ENCODE peak calls at places on chromosomes 5 and 9, in five cellular contexts. U is GM23248; S is naive thymus-derived CD4-positive, alpha-beta T cell; F is AG04450; B is PC-3. I is an unnamed sample.

GRCh38 chr5:40616791-40617190 is 62.9 kb upstream of the PTGER4 start:
- DNase-seq in U (no peak), S (no peak), F (no peak), B (no peak), I (no peak)

GRCh38 chr5:3875144-3875543 is 279.5 kb downstream of the IRX1 start:
- DNase-seq in U (no peak), S (no peak), F (no peak), B (no peak), I (no peak)

GRCh38 chr9:38083858-38084555 is 15.0 kb upstream of the SHB start:
- DNase-seq in U (peak; percentile 22), S (no peak), F (no peak), B (peak; percentile 57), I (no peak)

GRCh38 chr5:178305801-178306200 is 73.2 kb upstream of the PHYKPL start:
- DNase-seq in U (no peak), S (no peak), F (no peak), B (no peak), I (no peak)

GRCh38 chr5:170313344-170313743 is 15.8 kb upstream of the LCP2 start:
- DNase-seq in U (no peak), S (no peak), F (no peak), B (no peak), I (no peak)

GRCh38 chr5:63217422-63217821 is 638.8 kb downstream of the LRRC70 start:
- DNase-seq in U (no peak), S (no peak), F (no peak), B (no peak), I (no peak)

GRCh38 chr5:163360681-163361080 is 76.7 kb upstream of the CCNG1 start:
- DNase-seq in U (no peak), S (no peak), F (no peak), B (no peak), I (no peak)

GRCh38 chr5:140113180-140113698 is 670 bp upstream of the PURA start:
- DNase-seq in U (peak; percentile 39), S (peak; percentile 13), F (no peak), B (no peak), I (no peak)

GRCh38 chr9:97502222-97502983 is 937 bp downstream of the TMOD1 start:
- DNase-seq in U (no peak), S (no peak), F (no peak), B (no peak), I (no peak)

GRCh38 chr5:149011084-149011483 is 51.8 kb downstream of the SH3TC2 start:
- DNase-seq in U (no peak), S (no peak), F (no peak), B (peak; percentile 100), I (no peak)

GRCh38 chr9:126502417-126503332 is 111.1 kb upstream of the LMX1B start:
- DNase-seq in U (no peak), S (no peak), F (no peak), B (no peak), I (no peak)

GRCh38 chr5:1974501-1975405 is 92.0 kb upstream of the IRX4 start:
- DNase-seq in U (no peak), S (no peak), F (no peak), B (no peak), I (no peak)

GRCh38 chr5:66454186-66455078 is 141.8 kb upstream of the MAST4 start:
- DNase-seq in U (peak; percentile 68), S (no peak), F (no peak), B (no peak), I (no peak)

GRCh38 chr5:34656001-34656699 is at the start of gene RAI14:
- DNase-seq in U (peak; percentile 91), S (peak; percentile 14), F (peak; percentile 68), B (peak; percentile 86), I (no peak)

GRCh38 chr5:157266286-157267007 is 524 bp downstream of the CYFIP2 start:
- DNase-seq in U (peak; percentile 8), S (peak; percentile 40), F (no peak), B (peak; percentile 65), I (no peak)

GRCh38 chr5:168652516-168652915 is 73.3 kb upstream of the PANK3 start:
- DNase-seq in U (no peak), S (no peak), F (no peak), B (peak; percentile 27), I (no peak)

GRCh38 chr5:42949348-42950090 is 90.6 kb downstream of the ANXA2R start:
- DNase-seq in U (peak; percentile 89), S (peak; percentile 36), F (peak; percentile 44), B (peak; percentile 93), I (no peak)

GRCh38 chr5:168651654-168652053 is 72.5 kb upstream of the PANK3 start:
- DNase-seq in U (peak; percentile 84), S (no peak), F (no peak), B (peak; percentile 90), I (no peak)

GRCh38 chr5:15704397-15704947 is 204.5 kb downstream of the FBXL7 start:
- DNase-seq in U (peak; percentile 75), S (no peak), F (no peak), B (no peak), I (no peak)
- H3K27ac ChIP-seq in U (peak overlapping the region; percentile 72), S (no peak overlapping the region), F (no peak overlapping the region), B (no peak overlapping the region), I (no peak overlapping the region)

DNA sequence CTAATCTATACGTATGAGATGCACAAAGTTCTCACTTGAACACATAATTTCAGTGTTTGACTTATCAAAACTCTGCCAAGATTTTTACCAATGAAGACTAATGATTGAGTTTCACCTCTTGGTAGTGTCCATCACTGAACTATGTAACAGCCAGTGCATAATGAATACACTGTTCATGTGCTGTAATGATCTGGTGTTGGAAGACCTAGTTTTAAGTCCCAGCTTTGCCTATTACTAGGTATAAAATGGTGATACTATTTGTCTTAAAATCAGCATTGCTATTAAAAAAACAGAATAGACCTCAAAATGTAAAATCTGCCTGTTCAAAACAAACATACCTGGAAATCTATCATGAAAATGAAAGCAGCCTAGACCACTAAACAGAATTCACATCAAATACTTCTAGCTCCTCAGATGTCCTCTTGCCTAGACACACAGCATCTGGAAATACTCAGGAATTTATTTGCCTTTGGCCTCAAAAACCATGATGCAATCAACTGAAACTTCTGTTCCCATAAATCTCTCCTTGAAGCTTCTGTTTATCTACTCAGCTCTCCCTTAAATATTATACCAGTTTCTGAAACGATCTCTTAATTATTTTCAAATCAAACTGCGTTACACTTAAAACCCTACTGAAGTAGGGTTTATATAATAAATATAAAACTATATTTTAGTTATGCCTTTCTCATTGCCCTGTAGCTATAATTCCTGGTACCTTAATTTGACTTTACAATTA is 38.1 kb downstream of the MRPS27 start:
- DNase-seq in U (peak; percentile 80), S (no peak), F (peak; percentile 74), B (no peak), I (no peak)
- H3K27ac ChIP-seq in U (peak overlapping the region; percentile 62), S (no peak overlapping the region), F (no peak overlapping the region), B (no peak overlapping the region), I (peak overlapping the region; percentile 73)

DNA sequence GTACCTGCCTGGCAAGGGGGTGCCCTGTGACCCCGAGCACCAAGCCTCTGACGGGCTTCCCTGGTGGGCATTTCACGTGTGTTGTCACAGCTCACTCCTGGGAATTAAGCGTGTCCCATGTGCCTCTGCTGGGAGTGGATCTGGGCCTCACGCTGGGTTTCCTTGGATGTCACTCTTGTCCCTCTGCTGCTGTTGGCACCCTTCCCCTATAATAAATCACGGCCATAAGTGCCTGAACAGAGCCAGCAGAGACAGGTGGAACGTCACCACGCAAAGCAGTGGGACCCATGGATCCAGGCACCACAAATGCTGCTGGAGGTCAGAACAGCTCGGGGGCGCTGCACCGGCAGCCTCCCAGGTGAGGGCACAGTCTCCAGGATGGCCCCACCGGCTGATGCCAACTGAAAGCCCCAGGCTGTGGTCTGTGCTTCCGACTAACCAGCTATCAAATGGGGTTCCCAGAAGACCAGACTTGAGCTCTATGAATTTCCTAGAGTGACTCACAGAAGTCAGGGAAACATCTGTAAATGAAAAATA is 17.9 kb upstream of the ZDHHC11 start:
- DNase-seq in U (no peak), S (no peak), F (no peak), B (no peak), I (no peak)
- H3K27ac ChIP-seq in U (no peak overlapping the region), S (no peak overlapping the region), F (no peak overlapping the region), B (no peak overlapping the region), I (no peak overlapping the region)

DNA sequence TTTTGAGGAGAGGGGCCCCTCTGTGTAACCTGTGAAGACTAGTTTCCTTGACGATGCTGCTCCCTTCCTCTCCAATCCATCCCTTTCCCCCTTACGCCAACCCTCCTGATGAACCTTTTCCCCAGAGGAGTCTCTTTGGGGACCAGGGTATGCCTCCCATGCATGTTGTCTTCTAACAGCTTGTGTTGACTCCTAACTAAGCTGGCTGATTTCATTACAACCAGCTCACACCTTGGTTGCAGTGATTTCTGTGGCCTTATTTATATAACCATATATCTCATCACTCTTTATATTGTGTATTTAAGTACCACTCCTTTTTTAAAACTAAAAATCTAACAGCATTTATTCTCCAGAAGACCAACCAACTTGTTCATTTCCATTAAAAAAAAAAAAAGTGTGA is 42.5 kb downstream of the SFXN1 start:
- DNase-seq in U (no peak), S (no peak), F (no peak), B (no peak), I (no peak)
- H3K27ac ChIP-seq in U (no peak overlapping the region), S (peak overlapping the region; percentile 65), F (no peak overlapping the region), B (no peak overlapping the region), I (no peak overlapping the region)

GRCh38 chr5:172003750-172004149 is 2.7 kb downstream of the FBXW11 start:
- DNase-seq in U (peak; percentile 51), S (no peak), F (no peak), B (peak; percentile 54), I (no peak)
- H3K27ac ChIP-seq in U (peak overlapping the region; percentile 94), S (no peak overlapping the region), F (no peak overlapping the region), B (peak overlapping the region; percentile 3), I (no peak overlapping the region)

GRCh38 chr5:138369249-138369648 is 16.8 kb downstream of the KDM3B start:
- DNase-seq in U (no peak), S (no peak), F (no peak), B (no peak), I (no peak)
- H3K27ac ChIP-seq in U (no peak overlapping the region), S (no peak overlapping the region), F (no peak overlapping the region), B (no peak overlapping the region), I (no peak overlapping the region)

GRCh38 chr9:82127993-82128710 is 139.6 kb downstream of the SPATA31D1 start:
- DNase-seq in U (no peak), S (no peak), F (no peak), B (no peak), I (no peak)
- H3K27ac ChIP-seq in U (no peak overlapping the region), S (no peak overlapping the region), F (no peak overlapping the region), B (no peak overlapping the region), I (no peak overlapping the region)

GRCh38 chr5:154696891-154697290 is 58.3 kb upstream of the LARP1 start:
- DNase-seq in U (no peak), S (no peak), F (no peak), B (no peak), I (no peak)
- H3K27ac ChIP-seq in U (no peak overlapping the region), S (no peak overlapping the region), F (no peak overlapping the region), B (no peak overlapping the region), I (no peak overlapping the region)

DNA sequence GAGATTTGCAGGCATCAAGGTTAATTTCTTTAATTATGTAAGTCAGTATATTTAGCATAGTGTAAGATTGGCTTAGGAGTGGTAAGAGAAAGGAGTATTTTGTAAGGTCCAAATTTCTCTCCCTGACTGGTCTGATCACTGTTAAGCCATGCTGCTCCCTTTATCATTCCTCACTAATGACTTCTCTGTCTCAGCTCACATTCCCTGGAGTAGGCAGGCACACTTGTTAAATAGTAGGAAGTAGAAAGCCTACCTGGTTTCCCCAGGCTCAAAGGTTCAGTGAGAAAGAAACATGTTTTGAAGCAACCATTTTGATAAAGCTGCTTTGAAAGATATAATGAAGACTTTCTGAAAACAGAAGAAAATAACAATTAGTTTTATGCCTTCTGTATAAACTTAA is 90.7 kb downstream of the SMIM15 start:
- DNase-seq in U (no peak), S (no peak), F (no peak), B (no peak), I (no peak)
- H3K27ac ChIP-seq in U (no peak overlapping the region), S (no peak overlapping the region), F (no peak overlapping the region), B (no peak overlapping the region), I (peak overlapping the region; percentile 3)

I was measured in epithelial cell of prostate.